ENCODE peak calls at places on chromosome 3, in five cellular contexts. One of them, this sample, is unnamed.
A peak's percentile ranks its signal among the peaks of the same experiment; 100 is the strongest.

GRCh38 chr3:172635588-172635987 is 75.3 kb downstream of the NCEH1 start:
- DNase-seq in AG04450: no peak
- DNase-seq in endothelial cell: no peak
- DNase-seq in psoas muscle: no peak
- DNase-seq in vagina: no peak
- DNase-seq in this sample: no peak

GRCh38 chr3:72247645-72248388 is 462.9 kb upstream of the PROK2 start:
- DNase-seq in AG04450: no peak
- DNase-seq in endothelial cell: no peak
- DNase-seq in psoas muscle: no peak
- DNase-seq in vagina: no peak
- DNase-seq in this sample: no peak

GRCh38 chr3:26574766-26575165 is 47.8 kb upstream of the LRRC3B start:
- DNase-seq in AG04450: no peak
- DNase-seq in endothelial cell: no peak
- DNase-seq in psoas muscle: no peak
- DNase-seq in vagina: no peak
- DNase-seq in this sample: no peak

GRCh38 chr3:190826018-190826417 is 36.5 kb downstream of the GMNC start:
- DNase-seq in AG04450: no peak
- DNase-seq in endothelial cell: no peak
- DNase-seq in psoas muscle: no peak
- DNase-seq in vagina: no peak
- DNase-seq in this sample: no peak

GRCh38 chr3:171809513-171810277 is 588 bp downstream of the PLD1 start:
- DNase-seq in AG04450: peak; percentile 82
- DNase-seq in endothelial cell: peak; percentile 69
- DNase-seq in psoas muscle: peak; percentile 89
- DNase-seq in vagina: no peak
- DNase-seq in this sample: no peak

GRCh38 chr3:194326192-194327029 is 24.7 kb downstream of the CPN2 start:
- DNase-seq in AG04450: no peak
- DNase-seq in endothelial cell: no peak
- DNase-seq in psoas muscle: no peak
- DNase-seq in vagina: no peak
- DNase-seq in this sample: no peak

GRCh38 chr3:159766563-159767185 is 222.0 kb upstream of the IL12A start:
- DNase-seq in AG04450: no peak
- DNase-seq in endothelial cell: peak; percentile 37
- DNase-seq in psoas muscle: no peak
- DNase-seq in vagina: no peak
- DNase-seq in this sample: no peak

GRCh38 chr3:190883973-190884832 is 21.7 kb upstream of the GMNC start:
- DNase-seq in AG04450: peak; percentile 38
- DNase-seq in endothelial cell: peak; percentile 47
- DNase-seq in psoas muscle: no peak
- DNase-seq in vagina: no peak
- DNase-seq in this sample: peak; percentile 43

GRCh38 chr3:32865364-32865763 is 47.6 kb downstream of the TRIM71 start:
- DNase-seq in AG04450: no peak
- DNase-seq in endothelial cell: no peak
- DNase-seq in psoas muscle: no peak
- DNase-seq in vagina: no peak
- DNase-seq in this sample: no peak

GRCh38 chr3:192816274-192816853 is 89.0 kb upstream of the FGF12 start:
- DNase-seq in AG04450: no peak
- DNase-seq in endothelial cell: peak; percentile 14
- DNase-seq in psoas muscle: no peak
- DNase-seq in vagina: no peak
- DNase-seq in this sample: peak; percentile 1

GRCh38 chr3:115401891-115402501 is 221.3 kb upstream of the GAP43 start:
- DNase-seq in AG04450: peak; percentile 33
- DNase-seq in endothelial cell: no peak
- DNase-seq in psoas muscle: no peak
- DNase-seq in vagina: no peak
- DNase-seq in this sample: no peak

GRCh38 chr3:177491301-177492031 is 294.2 kb upstream of the TBL1XR1 start:
- DNase-seq in AG04450: no peak
- DNase-seq in endothelial cell: peak; percentile 47
- DNase-seq in psoas muscle: no peak
- DNase-seq in vagina: no peak
- DNase-seq in this sample: no peak

GRCh38 chr3:47283596-47284364 is 1.0 kb downstream of the KLHL18 start:
- DNase-seq in AG04450: no peak
- DNase-seq in endothelial cell: no peak
- DNase-seq in psoas muscle: peak; percentile 23
- DNase-seq in vagina: no peak
- DNase-seq in this sample: no peak

GRCh38 chr3:135803291-135803690 is 162.2 kb upstream of the PPP2R3A start:
- DNase-seq in AG04450: no peak
- DNase-seq in endothelial cell: no peak
- DNase-seq in psoas muscle: no peak
- DNase-seq in vagina: no peak
- DNase-seq in this sample: no peak

DNA sequence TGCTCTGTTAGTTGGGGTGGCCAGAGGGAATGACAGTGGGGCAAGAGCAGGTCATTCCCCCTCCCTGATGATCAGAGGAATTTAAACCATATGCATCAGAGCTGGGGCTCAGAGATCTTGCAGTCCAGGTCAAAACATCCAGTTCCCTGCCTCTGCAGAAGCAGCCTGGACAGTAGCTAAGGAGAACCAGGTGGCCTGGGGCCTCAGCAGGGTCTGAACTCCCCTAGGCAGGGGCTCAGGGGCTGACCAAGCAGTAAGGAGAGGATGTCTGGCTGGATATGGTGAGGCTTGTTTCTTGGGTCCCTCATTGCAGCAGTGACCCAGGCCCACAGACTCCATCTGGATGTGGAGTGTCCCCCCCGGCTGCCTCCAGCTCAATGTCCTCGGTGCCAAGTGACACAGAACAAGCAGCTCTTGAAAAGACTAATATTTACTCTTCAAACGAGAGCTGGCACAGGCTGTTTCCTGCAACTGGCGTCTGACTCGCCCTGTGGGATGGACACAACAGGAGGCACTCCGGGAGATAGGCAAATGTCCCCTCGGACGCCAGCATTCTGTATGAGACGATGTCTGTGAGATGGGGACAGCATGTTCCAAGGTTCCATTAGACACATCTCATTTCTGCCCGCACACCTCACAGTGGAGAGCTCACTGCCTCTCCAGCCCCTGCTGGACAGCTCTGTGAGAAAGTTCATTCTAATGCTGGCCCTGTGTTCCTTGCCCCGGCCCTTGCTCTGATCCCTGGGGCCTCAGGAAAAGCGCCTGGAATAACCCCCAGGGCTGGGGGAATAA is 37.1 kb downstream of the SEC22C start:
- DNase-seq in AG04450: no peak
- DNase-seq in endothelial cell: no peak
- DNase-seq in psoas muscle: no peak
- DNase-seq in vagina: no peak
- DNase-seq in this sample: no peak
- TF ChIP-seq CTCF in AG04450: peak; percentile 20
- TF ChIP-seq CTCF in endothelial cell: no peak
- TF ChIP-seq CTCF in psoas muscle: no peak
- TF ChIP-seq CTCF in vagina: no peak
- TF ChIP-seq CTCF in this sample: no peak

GRCh38 chr3:148078659-148079058 is 619.0 kb upstream of the AGTR1 start:
- DNase-seq in AG04450: no peak
- DNase-seq in endothelial cell: no peak
- DNase-seq in psoas muscle: no peak
- DNase-seq in vagina: no peak
- DNase-seq in this sample: no peak

GRCh38 chr3:148077951-148078350 is 619.8 kb upstream of the AGTR1 start:
- DNase-seq in AG04450: no peak
- DNase-seq in endothelial cell: no peak
- DNase-seq in psoas muscle: no peak
- DNase-seq in vagina: no peak
- DNase-seq in this sample: no peak

GRCh38 chr3:148079370-148079769 is 618.3 kb upstream of the AGTR1 start:
- DNase-seq in AG04450: no peak
- DNase-seq in endothelial cell: no peak
- DNase-seq in psoas muscle: no peak
- DNase-seq in vagina: no peak
- DNase-seq in this sample: no peak

GRCh38 chr3:148075829-148076716 is 621.6 kb upstream of the AGTR1 start:
- DNase-seq in AG04450: peak; percentile 27
- DNase-seq in endothelial cell: peak; percentile 13
- DNase-seq in psoas muscle: no peak
- DNase-seq in vagina: no peak
- DNase-seq in this sample: no peak

DNA sequence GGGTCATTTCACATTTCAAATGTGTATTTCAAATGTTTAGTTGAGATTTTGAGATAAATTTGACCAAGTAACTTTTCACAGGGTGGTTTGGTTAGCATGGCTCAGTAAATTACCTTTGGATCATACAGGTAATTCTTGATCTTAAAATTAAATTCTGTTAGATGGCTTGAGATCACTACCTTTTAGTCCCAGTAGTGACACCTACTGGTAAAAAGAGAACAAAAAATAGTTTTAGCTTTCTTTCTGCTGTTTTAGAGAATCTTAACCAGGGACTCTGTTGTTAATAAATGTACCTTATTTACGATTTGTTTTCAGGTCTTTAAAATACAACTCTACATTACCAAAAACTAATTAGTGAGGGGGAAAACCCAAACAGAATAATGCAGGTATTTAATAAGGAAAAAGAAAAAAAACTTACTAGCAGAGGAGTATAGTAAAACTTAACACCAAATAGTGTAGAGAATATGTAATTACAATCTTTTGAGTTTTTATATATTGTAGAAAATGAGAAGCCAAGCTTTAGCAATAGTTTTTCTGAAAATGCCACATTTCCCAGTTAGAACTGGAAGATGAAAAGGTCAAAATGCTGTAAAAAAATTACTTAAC is 620.3 kb upstream of the AGTR1 start:
- DNase-seq in AG04450: no peak
- DNase-seq in endothelial cell: no peak
- DNase-seq in psoas muscle: no peak
- DNase-seq in vagina: no peak
- DNase-seq in this sample: no peak
- TF ChIP-seq CTCF in AG04450: peak; percentile 64
- TF ChIP-seq CTCF in endothelial cell: peak; percentile 63
- TF ChIP-seq CTCF in psoas muscle: peak; percentile 52
- TF ChIP-seq CTCF in vagina: peak; percentile 24
- TF ChIP-seq CTCF in this sample: peak; percentile 71

DNA sequence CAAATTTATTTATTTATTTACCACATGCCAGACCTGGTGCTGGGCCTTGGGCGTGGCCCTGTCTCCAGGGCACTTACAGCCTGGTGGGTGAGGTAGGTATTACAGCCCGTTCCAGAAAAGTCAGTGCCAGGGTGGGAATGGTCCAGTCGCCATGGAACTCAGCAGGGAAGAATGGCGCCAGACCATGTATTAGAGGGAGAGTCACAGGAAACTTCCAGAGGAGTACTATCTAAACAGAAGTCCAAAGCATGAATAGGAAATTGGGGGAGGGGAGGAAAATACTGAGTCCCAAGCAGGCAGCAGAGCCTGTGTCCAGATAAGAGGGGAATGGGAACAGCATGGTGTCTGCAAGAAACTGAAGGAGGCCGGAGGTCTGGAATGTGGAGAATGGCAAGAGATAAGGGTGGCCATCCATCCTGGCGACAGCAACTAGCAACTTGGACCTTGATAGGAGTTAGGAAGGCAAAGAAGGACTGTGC is 27.0 kb downstream of the SH3BP5 start:
- DNase-seq in AG04450: no peak
- DNase-seq in endothelial cell: peak; percentile 18
- DNase-seq in psoas muscle: no peak
- DNase-seq in vagina: no peak
- DNase-seq in this sample: no peak
- TF ChIP-seq CTCF in AG04450: peak; percentile 45
- TF ChIP-seq CTCF in endothelial cell: peak; percentile 77
- TF ChIP-seq CTCF in psoas muscle: no peak
- TF ChIP-seq CTCF in vagina: no peak
- TF ChIP-seq CTCF in this sample: peak; percentile 59

GRCh38 chr3:122940628-122941086 is 86.9 kb downstream of the SEMA5B start:
- DNase-seq in AG04450: no peak
- DNase-seq in endothelial cell: no peak
- DNase-seq in psoas muscle: peak; percentile 33
- DNase-seq in vagina: no peak
- DNase-seq in this sample: no peak

GRCh38 chr3:122938756-122939425 is 88.7 kb downstream of the SEMA5B start:
- DNase-seq in AG04450: no peak
- DNase-seq in endothelial cell: no peak
- DNase-seq in psoas muscle: peak; percentile 34
- DNase-seq in vagina: no peak
- DNase-seq in this sample: no peak

GRCh38 chr3:122936335-122936734 is 91.2 kb downstream of the SEMA5B start:
- DNase-seq in AG04450: no peak
- DNase-seq in endothelial cell: no peak
- DNase-seq in psoas muscle: no peak
- DNase-seq in vagina: no peak
- DNase-seq in this sample: no peak

GRCh38 chr3:122936986-122937385 is 90.6 kb downstream of the SEMA5B start:
- DNase-seq in AG04450: no peak
- DNase-seq in endothelial cell: no peak
- DNase-seq in psoas muscle: no peak
- DNase-seq in vagina: no peak
- DNase-seq in this sample: no peak

DNA sequence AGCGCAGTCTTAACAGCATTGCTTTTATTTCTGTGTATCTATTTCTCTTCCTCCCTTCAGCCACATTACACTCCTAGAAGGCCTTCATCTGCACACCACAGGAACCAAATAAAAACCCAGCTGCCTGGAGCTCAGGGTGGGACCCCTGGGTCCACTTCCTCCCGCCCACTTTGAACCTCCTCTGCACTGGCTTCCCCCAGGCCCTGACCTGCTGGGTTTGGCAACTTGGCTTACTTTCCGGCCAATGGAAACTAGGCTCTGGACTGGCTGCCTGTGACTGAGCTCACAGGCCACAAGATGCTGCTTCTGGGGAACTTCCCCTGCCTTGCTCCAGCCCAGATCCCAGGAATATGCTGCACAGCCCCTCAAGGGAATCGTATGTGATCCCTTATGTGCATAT is 89.8 kb downstream of the SEMA5B start:
- DNase-seq in AG04450: no peak
- DNase-seq in endothelial cell: no peak
- DNase-seq in psoas muscle: no peak
- DNase-seq in vagina: no peak
- DNase-seq in this sample: no peak
- TF ChIP-seq CTCF in AG04450: no peak
- TF ChIP-seq CTCF in endothelial cell: no peak
- TF ChIP-seq CTCF in psoas muscle: no peak
- TF ChIP-seq CTCF in vagina: no peak
- TF ChIP-seq CTCF in this sample: no peak

DNA sequence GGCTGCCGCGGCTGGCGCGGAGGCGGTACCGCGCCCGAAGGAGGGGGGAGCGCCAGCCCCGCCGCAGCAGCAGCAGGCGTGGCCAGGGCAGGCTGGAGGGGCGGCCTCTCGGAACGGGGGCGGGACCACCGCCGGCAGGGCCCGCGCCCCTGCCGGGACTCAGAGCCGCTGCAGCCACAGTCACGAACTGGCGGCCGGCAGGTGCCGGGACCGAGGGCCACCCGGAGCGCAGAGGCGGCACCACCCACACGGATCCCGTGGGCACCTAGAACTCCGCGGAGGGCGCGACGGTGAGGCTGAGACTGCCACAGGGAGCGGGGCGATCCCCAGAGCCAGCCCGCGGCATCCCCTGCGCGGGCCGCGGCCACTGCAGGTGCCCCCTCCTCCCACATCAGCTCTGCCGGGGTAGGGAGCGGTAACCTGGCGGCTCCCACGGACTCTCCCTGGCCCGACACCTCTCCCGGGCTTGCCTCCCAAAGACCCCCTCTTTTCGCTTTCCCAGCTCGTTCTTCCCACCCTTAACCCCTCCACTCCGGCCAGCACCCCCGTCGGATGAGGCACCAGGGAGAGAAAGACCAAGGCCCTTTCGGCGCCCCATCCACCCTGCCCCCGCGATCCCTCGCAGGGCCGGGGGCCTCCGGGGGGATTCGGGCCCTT is at the start of gene VWA5B2:
- DNase-seq in AG04450: no peak
- DNase-seq in endothelial cell: peak; percentile 63
- DNase-seq in psoas muscle: peak; percentile 66
- DNase-seq in vagina: no peak
- DNase-seq in this sample: peak; percentile 59
- TF ChIP-seq CTCF in AG04450: peak; percentile 16
- TF ChIP-seq CTCF in endothelial cell: peak; percentile 15
- TF ChIP-seq CTCF in psoas muscle: peak; percentile 23
- TF ChIP-seq CTCF in vagina: no peak
- TF ChIP-seq CTCF in this sample: peak; percentile 45